ENCODE peak calls at places on chromosome 11, in eight cellular contexts. U is AG04449, T is body of pancreas, I is psoas muscle, X is cardiac muscle cell, O is mucosa of descending colon, L is fibroblast of pulmonary artery, J is BJ. P is an unnamed sample.

GRCh38 chr11:55503449-55503848 is 50.8 kb upstream of the OR4C15 start:
- DNase-seq in X (no peak), L (no peak), J (no peak), T (no peak), U (no peak), O (no peak), I (no peak), P (no peak)

GRCh38 chr11:14612624-14613023 is 31.0 kb upstream of the PDE3B start:
- DNase-seq in U (no peak), X (no peak), L (no peak), J (no peak), I (no peak), T (peak; percentile 8), O (no peak), P (no peak)

GRCh38 chr11:129249351-129249750 is 57.2 kb upstream of the ARHGAP32 start:
- DNase-seq in O (no peak), T (no peak), X (no peak), L (peak; percentile 84), I (no peak), U (peak; percentile 61), J (peak; percentile 73), P (peak; percentile 95)

GRCh38 chr11:71181566-71181965 is 70.8 kb downstream of the SHANK2 start:
- DNase-seq in X (no peak), I (no peak), J (no peak), L (no peak), T (no peak), U (no peak), O (no peak), P (no peak)

GRCh38 chr11:30326911-30327310 is 4.0 kb downstream of the ARL14EP start:
- DNase-seq in I (no peak), L (no peak), J (no peak), X (no peak), O (no peak), T (no peak), U (no peak), P (no peak)

GRCh38 chr11:122344281-122344680 is 228.3 kb upstream of the BLID start:
- DNase-seq in U (peak; percentile 55), X (no peak), O (no peak), I (no peak), L (peak; percentile 90), T (no peak), J (peak; percentile 89), P (peak; percentile 95)

GRCh38 chr11:72314600-72315386 is 70.8 kb upstream of the PHOX2A start:
- DNase-seq in J (no peak), L (no peak), I (no peak), O (no peak), X (no peak), U (no peak), T (no peak), P (no peak)

GRCh38 chr11:32173435-32173834 is 82.6 kb downstream of the RCN1 start:
- DNase-seq in X (peak; percentile 74), L (peak; percentile 79), U (no peak), J (no peak), O (peak; percentile 64), I (peak; percentile 67), T (peak; percentile 51), P (peak; percentile 68)

GRCh38 chr11:50080256-50080655 is 47.6 kb downstream of the OR4C45 start:
- DNase-seq in T (no peak), I (no peak), J (no peak), X (no peak), O (no peak), U (no peak), L (no peak), P (peak; percentile 5)

GRCh38 chr11:69654660-69655478 is 13.9 kb downstream of the CCND1 start:
- DNase-seq in T (peak; percentile 18), J (no peak), I (peak; percentile 38), L (no peak), O (no peak), U (no peak), X (no peak), P (peak; percentile 54)

GRCh38 chr11:60100511-60100910 is 12.0 kb downstream of the MS4A2 start:
- DNase-seq in O (no peak), T (no peak), J (no peak), X (no peak), U (no peak), I (no peak), L (no peak), P (no peak)

GRCh38 chr11:6216501-6216900 is 11.1 kb downstream of the C11orf42 start:
- DNase-seq in X (no peak), U (no peak), I (no peak), O (no peak), T (no peak), L (no peak), J (no peak), P (no peak)

GRCh38 chr11:69326622-69327219 is 32.8 kb downstream of the MYEOV start:
- DNase-seq in U (no peak), L (no peak), J (no peak), T (peak; percentile 33), I (no peak), X (no peak), O (no peak), P (no peak)

GRCh38 chr11:76799061-76799804 is 16.1 kb downstream of the TSKU start:
- DNase-seq in X (peak; percentile 88), I (peak; percentile 93), U (no peak), T (peak; percentile 78), L (peak; percentile 76), O (peak; percentile 88), J (no peak), P (peak; percentile 70)

GRCh38 chr11:72012897-72013721 is 14.4 kb downstream of the IL18BP start:
- DNase-seq in O (no peak), U (no peak), I (peak; percentile 89), L (peak; percentile 65), X (no peak), J (peak; percentile 33), T (peak; percentile 78), P (peak; percentile 89)

GRCh38 chr11:130677486-130678153 is 229.2 kb downstream of the ADAMTS15 start:
- DNase-seq in T (peak; percentile 35), I (no peak), J (peak; percentile 65), X (peak; percentile 61), U (peak; percentile 61), O (no peak), L (peak; percentile 93), P (no peak)

GRCh38 chr11:101127699-101128570 is 1.7 kb downstream of the PGR start:
- DNase-seq in I (peak; percentile 59), U (no peak), J (no peak), L (no peak), X (peak; percentile 27), O (peak; percentile 27), T (peak; percentile 4), P (no peak)

GRCh38 chr11:84019576-84020194 is 733.5 kb upstream of the CCDC90B start:
- DNase-seq in T (no peak), J (no peak), I (no peak), O (no peak), X (no peak), L (peak; percentile 47), U (peak; percentile 21), P (peak; percentile 68)

GRCh38 chr11:47267858-47268257 is 2.1 kb upstream of the MADD start:
- DNase-seq in T (no peak), O (peak; percentile 24), J (no peak), L (no peak), X (no peak), I (peak; percentile 26), U (no peak), P (no peak)
- H3K4me3 ChIP-seq in T (no peak overlapping the region), O (no peak overlapping the region), J (no peak overlapping the region), L (no peak overlapping the region), X (no peak overlapping the region), I (no peak overlapping the region), U (no peak overlapping the region), P (no peak overlapping the region)

DNA sequence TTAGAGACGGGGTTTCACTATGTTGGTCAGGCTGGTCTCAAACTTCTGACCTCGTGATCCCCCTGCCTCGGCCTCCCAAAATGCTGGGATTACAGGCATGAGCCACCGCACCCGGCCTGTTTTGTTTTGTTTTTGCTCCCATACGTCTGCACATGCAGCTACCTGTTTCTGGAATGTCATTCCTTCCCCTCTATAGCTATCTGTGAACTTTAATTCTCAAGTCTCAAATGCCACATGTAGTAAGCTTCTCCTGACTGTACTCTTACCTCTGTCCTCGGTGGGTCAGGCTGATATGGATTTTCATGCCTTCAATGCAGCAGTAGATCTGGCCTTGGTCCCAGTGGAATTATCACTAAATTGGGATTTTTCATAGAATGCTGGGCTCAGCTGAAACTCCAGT is 12.4 kb upstream of the SWAP70 start:
- DNase-seq in O (no peak), X (no peak), I (no peak), U (no peak), L (no peak), J (no peak), T (no peak), P (no peak)
- TF ChIP-seq CTCF in O (no peak), X (no peak), I (no peak), U (no peak), L (no peak), J (no peak), T (no peak), P (no peak)

GRCh38 chr11:2386591-2386990 is 9.5 kb downstream of the CD81 start:
- DNase-seq in I (peak; percentile 56), X (no peak), L (no peak), U (no peak), T (no peak), J (no peak), O (no peak), P (no peak)

GRCh38 chr11:2385156-2386151 is 8.3 kb downstream of the CD81 start:
- DNase-seq in U (no peak), J (no peak), L (no peak), O (no peak), T (no peak), I (peak; percentile 48), X (no peak), P (no peak)

GRCh38 chr11:2382927-2383822 is 6.1 kb downstream of the CD81 start:
- DNase-seq in U (no peak), T (peak; percentile 56), X (peak; percentile 87), I (peak; percentile 91), J (no peak), L (peak; percentile 42), O (peak; percentile 42), P (peak; percentile 67)

GRCh38 chr11:2383823-2384722 is 7.0 kb downstream of the CD81 start:
- DNase-seq in T (peak; percentile 51), I (peak; percentile 68), U (no peak), L (no peak), O (peak; percentile 59), X (no peak), J (no peak), P (peak; percentile 36)

DNA sequence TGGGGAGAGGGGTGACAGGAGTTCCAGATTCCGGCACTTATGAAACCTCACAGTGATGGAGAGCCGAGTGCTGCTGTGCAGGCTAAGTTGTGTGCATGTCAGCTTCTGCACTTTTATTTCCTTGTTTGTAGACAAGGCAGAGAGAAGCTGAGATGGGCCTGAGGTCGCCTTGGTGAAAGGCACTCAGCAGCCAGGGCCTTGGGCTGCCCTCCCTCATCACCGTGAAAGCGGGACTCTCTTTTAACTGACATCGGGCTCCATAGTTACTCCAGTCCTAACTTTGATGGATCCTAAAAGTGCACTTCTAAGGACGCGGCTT is 7.6 kb downstream of the CD81 start:
- DNase-seq in U (no peak), L (no peak), T (no peak), J (no peak), X (no peak), O (no peak), I (peak; percentile 40), P (no peak)
- H3K4me3 ChIP-seq in U (no peak overlapping the region), L (no peak overlapping the region), T (no peak overlapping the region), J (no peak overlapping the region), X (no peak overlapping the region), O (no peak overlapping the region), I (no peak overlapping the region), P (no peak overlapping the region)

DNA sequence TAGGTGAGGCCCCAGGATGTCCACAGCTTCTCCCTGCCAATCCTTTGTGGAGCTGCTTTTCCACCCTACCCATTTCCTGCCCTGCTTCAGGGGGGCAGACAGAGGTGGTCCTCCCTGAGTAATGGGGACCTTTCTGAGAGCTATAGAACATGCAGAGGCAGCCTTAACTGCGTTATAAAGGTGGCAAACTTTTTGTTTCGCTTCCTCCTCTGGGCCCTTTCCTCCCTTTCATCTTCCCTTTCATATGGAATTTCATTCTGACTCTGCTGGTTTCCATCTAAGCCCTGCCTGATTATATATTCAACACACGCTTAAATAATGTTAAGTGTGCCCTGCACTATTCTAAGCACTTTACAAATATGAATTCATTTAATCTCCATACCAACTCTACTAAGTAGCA is 169.3 kb upstream of the E2F8 start:
- DNase-seq in O (no peak), U (no peak), J (no peak), X (no peak), I (no peak), L (no peak), T (no peak), P (no peak)
- TF ChIP-seq CTCF in O (no peak), U (no peak), J (no peak), X (no peak), I (no peak), L (no peak), T (no peak), P (no peak)

P was measured in fibroblast of mammary gland.